ENCODE peak calls at places on chromosomes 5 and 9, in nine cellular contexts. M, U, A, T, G, I, B, L and Z are unnamed samples.

GRCh38 chr9:137484551-137485315 is 25.6 kb upstream of the NSMF start:
- DNase-seq in M (no peak), U (no peak), A (no peak), T (no peak), G (no peak), I (no peak), B (no peak), L (no peak), Z (no peak)

GRCh38 chr5:157390179-157390923 is 69.7 kb upstream of the NIPAL4 start:
- DNase-seq in M (no peak), U (peak), A (no peak), T (peak), G (no peak), I (peak), B (peak), L (no peak), Z (no peak)

GRCh38 chr9:124882221-124882620 is 20.3 kb downstream of the ARPC5L start:
- DNase-seq in M (no peak), U (no peak), A (no peak), T (no peak), G (peak), I (no peak), B (no peak), L (no peak), Z (no peak)

GRCh38 chr5:108562205-108562454 is 180.2 kb upstream of the FBXL17 start:
- DNase-seq in M (no peak), U (no peak), A (no peak), T (no peak), G (no peak), I (no peak), B (no peak), L (no peak), Z (no peak)

GRCh38 chr5:11642398-11642797 is 261.8 kb downstream of the CTNND2 start:
- DNase-seq in M (no peak), U (no peak), A (no peak), T (no peak), G (no peak), I (no peak), B (no peak), L (no peak), Z (no peak)

GRCh38 chr9:130332384-130332926 is 66.9 kb downstream of the HMCN2 start:
- DNase-seq in M (no peak), U (no peak), A (no peak), T (no peak), G (no peak), I (no peak), B (no peak), L (no peak), Z (no peak)

GRCh38 chr9:93620041-93620506 is 43.7 kb downstream of the PHF2 start:
- DNase-seq in M (no peak), U (no peak), A (no peak), T (no peak), G (peak), I (no peak), B (peak), L (no peak), Z (peak)

GRCh38 chr9:31608881-31609280 is 775.6 kb upstream of the ACO1 start:
- DNase-seq in M (no peak), U (no peak), A (no peak), T (peak), G (no peak), I (no peak), B (no peak), L (no peak), Z (no peak)

GRCh38 chr9:135979472-135980166 is 18.4 kb upstream of the UBAC1 start:
- DNase-seq in M (no peak), U (no peak), A (no peak), T (no peak), G (no peak), I (no peak), B (no peak), L (no peak), Z (no peak)

GRCh38 chr5:173829826-173830225 is 58.3 kb upstream of the CPEB4 start:
- DNase-seq in M (no peak), U (no peak), A (no peak), T (peak), G (no peak), I (no peak), B (no peak), L (no peak), Z (no peak)

GRCh38 chr5:72208324-72208723 is 101.0 kb downstream of the MAP1B start:
- DNase-seq in M (no peak), U (no peak), A (no peak), T (no peak), G (no peak), I (no peak), B (no peak), L (no peak), Z (no peak)

GRCh38 chr9:137680445-137681358 is 61.9 kb downstream of the EHMT1 start:
- DNase-seq in M (no peak), U (no peak), A (no peak), T (peak), G (no peak), I (no peak), B (peak), L (no peak), Z (no peak)

GRCh38 chr5:150321784-150322183 is 19.1 kb upstream of the ARSI start:
- DNase-seq in M (no peak), U (no peak), A (no peak), T (peak), G (no peak), I (no peak), B (no peak), L (no peak), Z (no peak)